ENCODE peak calls at places on chromosomes 6 and 20, in nine cellular contexts. S is endothelial cell of umbilical vein, L is gastrocnemius medialis, G is breast epithelium, K is adrenal gland, M is prostate gland, Z is HCT116, H is A549, T is stomach. O is an unnamed sample. For H3K9me3, the result is how much of the 10 kb centered on the place peaks cover.

GRCh38 chr20:258269-258858 is 840 bp downstream of the DEFB132 start:
- DNase-seq in K (no peak), Z (no peak), H (no peak), L (no peak), S (no peak), G (no peak), M (no peak), T (no peak), O (no peak)

GRCh38 chr6:93968126-93968525 is 548.8 kb upstream of the EPHA7 start:
- DNase-seq in L (no peak), K (no peak), S (no peak), M (no peak), H (no peak), T (no peak), Z (no peak), G (no peak), O (no peak)

GRCh38 chr20:57756921-57757320 is 47.1 kb upstream of the PMEPA1 start:
- DNase-seq in T (no peak), M (no peak), Z (no peak), L (no peak), H (no peak), K (no peak), G (peak), S (no peak), O (no peak)

GRCh38 chr6:51514396-51515051 is 572.9 kb downstream of the PKHD1 start:
- DNase-seq in Z (no peak), H (no peak), L (no peak), S (no peak), G (no peak), T (no peak), K (no peak), M (peak), O (no peak)

GRCh38 chr6:31831350-31832215 is 4.0 kb downstream of the HSPA1B start:
- DNase-seq in T (no peak), M (no peak), K (no peak), L (no peak), G (no peak), S (no peak), H (no peak), Z (no peak), O (no peak)

GRCh38 chr6:4613795-4614194 is 162.4 kb upstream of the CDYL start:
- DNase-seq in H (no peak), L (no peak), Z (no peak), K (no peak), T (no peak), S (no peak), G (no peak), M (no peak), O (no peak)

GRCh38 chr20:2379511-2380229 is 1.0 kb upstream of the TGM6 start:
- DNase-seq in G (no peak), K (no peak), T (no peak), H (no peak), S (no peak), Z (no peak), M (no peak), L (no peak), O (no peak)

GRCh38 chr20:51306521-51307358 is 235.8 kb downstream of the NFATC2 start:
- DNase-seq in Z (peak), T (peak), S (peak), L (peak), M (peak), H (peak), G (peak), K (peak), O (peak)

GRCh38 chr20:22101606-22102005 is 396.1 kb downstream of the PAX1 start:
- DNase-seq in S (no peak), H (no peak), L (no peak), T (no peak), G (no peak), M (no peak), Z (no peak), K (no peak), O (no peak)

GRCh38 chr20:22098451-22098850 is 393.0 kb downstream of the PAX1 start:
- DNase-seq in G (no peak), M (no peak), S (no peak), Z (no peak), H (no peak), K (no peak), L (no peak), T (no peak), O (no peak)

DNA sequence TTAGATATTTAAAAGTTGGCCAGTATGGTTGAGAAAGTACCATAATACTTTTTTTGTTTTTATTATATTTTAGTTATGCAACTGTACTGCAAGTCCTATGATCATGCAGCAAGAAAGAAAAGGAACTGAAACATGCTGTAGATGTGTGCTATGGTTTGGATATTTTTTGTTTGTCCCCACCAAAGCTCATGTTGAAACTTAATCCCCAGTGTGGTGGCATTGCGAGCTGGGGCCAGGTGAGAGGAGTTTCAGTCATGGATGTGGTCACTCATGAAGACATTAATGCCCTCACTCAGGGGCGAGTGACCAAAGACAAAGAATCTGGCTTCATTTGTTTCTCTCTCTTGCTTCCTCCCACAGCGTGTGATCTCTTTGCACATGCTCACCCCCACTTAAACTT is 393.9 kb downstream of the PAX1 start:
- DNase-seq in S (no peak), G (no peak), H (no peak), T (no peak), Z (no peak), L (no peak), M (no peak), K (no peak), O (no peak)
- H3K9me3 ChIP-seq in S (under half), G (under half), H (under half), T (under half), Z (under half), L (under half), M (under half), K (under half), O (under half)

GRCh38 chr6:162151050-162151658 is 576.4 kb downstream of the PRKN start:
- DNase-seq in L (peak), K (no peak), Z (no peak), H (no peak), G (no peak), S (no peak), M (no peak), T (no peak), O (no peak)
- H3K27ac ChIP-seq in L (no peak), K (no peak), Z (no peak), H (no peak), G (no peak), S (no peak), M (no peak), T (no peak), O (no peak)

GRCh38 chr20:49608752-49609670 is 41.1 kb upstream of the PTGIS start:
- DNase-seq in T (peak), L (peak), G (peak), M (peak), H (peak), S (peak), Z (peak), K (peak), O (peak)
- TF ChIP-seq POLR2A in T (no peak), L (no peak), G (no peak), M (no peak), H (no peak), S (no peak), Z (no peak), K (no peak), O (no peak)

GRCh38 chr6:97790926-97791590 is 508.0 kb upstream of the MMS22L start:
- DNase-seq in K (no peak), M (no peak), H (no peak), Z (no peak), S (no peak), G (no peak), L (no peak), T (no peak), O (no peak)
- H3K9me3 ChIP-seq in K (under half), M (under half), H (under half), Z (under half), S (under half), G (under half), L (under half), T (under half), O (under half)

GRCh38 chr6:157530724-157531168 is 149.8 kb downstream of the ZDHHC14 start:
- DNase-seq in T (no peak), L (no peak), K (no peak), S (no peak), H (no peak), Z (no peak), G (no peak), M (no peak), O (no peak)

GRCh38 chr6:157529654-157530039 is 148.7 kb downstream of the ZDHHC14 start:
- DNase-seq in L (no peak), S (no peak), M (no peak), G (no peak), Z (no peak), K (no peak), T (no peak), H (no peak), O (no peak)

GRCh38 chr6:157527471-157527907 is 146.5 kb downstream of the ZDHHC14 start:
- DNase-seq in M (no peak), S (peak), Z (no peak), L (no peak), K (peak), G (no peak), T (no peak), H (no peak), O (no peak)

GRCh38 chr6:157530126-157530525 is 149.1 kb downstream of the ZDHHC14 start:
- DNase-seq in S (peak), Z (no peak), T (no peak), H (no peak), K (no peak), M (no peak), G (no peak), L (no peak), O (no peak)

GRCh38 chr6:157528931-157529653 is 148.1 kb downstream of the ZDHHC14 start:
- DNase-seq in K (peak), L (peak), M (no peak), H (no peak), Z (no peak), T (no peak), G (no peak), S (no peak), O (no peak)
- H3K27ac ChIP-seq in K (no peak), L (peak), M (peak), H (no peak), Z (no peak), T (no peak), G (no peak), S (no peak), O (no peak)

GRCh38 chr6:28922004-28922840 is 1.6 kb downstream of the TRIM27 start:
- DNase-seq in M (no peak), T (peak), S (no peak), L (peak), Z (peak), K (no peak), H (peak), G (no peak), O (no peak)
- TF ChIP-seq POLR2A in M (no peak), T (no peak), S (no peak), L (peak), Z (no peak), K (peak), H (no peak), G (no peak), O (no peak)